ENCODE peak calls at places on chromosomes 7 and 10, in nine cellular contexts. One of them, this sample, is unnamed.

GRCh38 chr10:82574081-82574480 is 699.1 kb downstream of the NRG3 start:
- DNase-seq in fibroblast of the aortic adventitia: no peak
- DNase-seq in tibial artery: no peak
- DNase-seq in fibroblast of mammary gland: no peak
- DNase-seq in pancreas: no peak
- DNase-seq in choroid plexus epithelial cell: no peak
- DNase-seq in astrocyte of the cerebellum: no peak
- DNase-seq in A549: no peak
- DNase-seq in neuronal stem cell: no peak
- DNase-seq in this sample: no peak

GRCh38 chr10:58643029-58643428 is 130.4 kb downstream of the BICC1 start:
- DNase-seq in fibroblast of the aortic adventitia: no peak
- DNase-seq in tibial artery: no peak
- DNase-seq in fibroblast of mammary gland: no peak
- DNase-seq in pancreas: no peak
- DNase-seq in choroid plexus epithelial cell: no peak
- DNase-seq in astrocyte of the cerebellum: no peak
- DNase-seq in A549: no peak
- DNase-seq in neuronal stem cell: no peak
- DNase-seq in this sample: no peak

GRCh38 chr10:77637474-77637985 is at the start of gene KCNMA1:
- DNase-seq in fibroblast of the aortic adventitia: no peak
- DNase-seq in tibial artery: peak
- DNase-seq in fibroblast of mammary gland: no peak
- DNase-seq in pancreas: peak
- DNase-seq in choroid plexus epithelial cell: no peak
- DNase-seq in astrocyte of the cerebellum: no peak
- DNase-seq in A549: peak
- DNase-seq in neuronal stem cell: no peak
- DNase-seq in this sample: no peak

GRCh38 chr7:98945852-98946251 is 67.5 kb downstream of the TRRAP start:
- DNase-seq in fibroblast of the aortic adventitia: no peak
- DNase-seq in tibial artery: no peak
- DNase-seq in fibroblast of mammary gland: no peak
- DNase-seq in pancreas: no peak
- DNase-seq in choroid plexus epithelial cell: no peak
- DNase-seq in astrocyte of the cerebellum: no peak
- DNase-seq in A549: no peak
- DNase-seq in neuronal stem cell: no peak
- DNase-seq in this sample: no peak

GRCh38 chr7:74032191-74032490 is 4.2 kb downstream of the ELN start:
- DNase-seq in fibroblast of the aortic adventitia: peak
- DNase-seq in tibial artery: peak
- DNase-seq in fibroblast of mammary gland: peak
- DNase-seq in pancreas: no peak
- DNase-seq in choroid plexus epithelial cell: peak
- DNase-seq in astrocyte of the cerebellum: peak
- DNase-seq in A549: no peak
- DNase-seq in neuronal stem cell: no peak
- DNase-seq in this sample: no peak

GRCh38 chr10:33114451-33114944 is 156.5 kb upstream of the ITGB1 start:
- DNase-seq in fibroblast of the aortic adventitia: peak
- DNase-seq in tibial artery: no peak
- DNase-seq in fibroblast of mammary gland: peak
- DNase-seq in pancreas: no peak
- DNase-seq in choroid plexus epithelial cell: peak
- DNase-seq in astrocyte of the cerebellum: no peak
- DNase-seq in A549: no peak
- DNase-seq in neuronal stem cell: no peak
- DNase-seq in this sample: no peak

GRCh38 chr7:16235152-16235526 is 186.2 kb downstream of the CRPPA start:
- DNase-seq in fibroblast of the aortic adventitia: no peak
- DNase-seq in tibial artery: no peak
- DNase-seq in fibroblast of mammary gland: no peak
- DNase-seq in pancreas: no peak
- DNase-seq in choroid plexus epithelial cell: no peak
- DNase-seq in astrocyte of the cerebellum: no peak
- DNase-seq in A549: no peak
- DNase-seq in neuronal stem cell: no peak
- DNase-seq in this sample: no peak

GRCh38 chr10:33099748-33100147 is 141.7 kb upstream of the ITGB1 start:
- DNase-seq in fibroblast of the aortic adventitia: peak
- DNase-seq in tibial artery: no peak
- DNase-seq in fibroblast of mammary gland: peak
- DNase-seq in pancreas: no peak
- DNase-seq in choroid plexus epithelial cell: peak
- DNase-seq in astrocyte of the cerebellum: no peak
- DNase-seq in A549: no peak
- DNase-seq in neuronal stem cell: no peak
- DNase-seq in this sample: no peak

GRCh38 chr7:40354736-40355135 is 219.9 kb downstream of the SUGCT start:
- DNase-seq in fibroblast of the aortic adventitia: no peak
- DNase-seq in tibial artery: no peak
- DNase-seq in fibroblast of mammary gland: no peak
- DNase-seq in pancreas: no peak
- DNase-seq in choroid plexus epithelial cell: no peak
- DNase-seq in astrocyte of the cerebellum: no peak
- DNase-seq in A549: no peak
- DNase-seq in neuronal stem cell: no peak
- DNase-seq in this sample: no peak

GRCh38 chr7:45421096-45421495 is 153.1 kb upstream of the ADCY1 start:
- DNase-seq in fibroblast of the aortic adventitia: peak
- DNase-seq in tibial artery: no peak
- DNase-seq in fibroblast of mammary gland: peak
- DNase-seq in pancreas: no peak
- DNase-seq in choroid plexus epithelial cell: peak
- DNase-seq in astrocyte of the cerebellum: no peak
- DNase-seq in A549: no peak
- DNase-seq in neuronal stem cell: no peak
- DNase-seq in this sample: no peak

GRCh38 chr10:124296813-124297788 is 121.6 kb downstream of the OAT start:
- DNase-seq in fibroblast of the aortic adventitia: no peak
- DNase-seq in tibial artery: no peak
- DNase-seq in fibroblast of mammary gland: no peak
- DNase-seq in pancreas: no peak
- DNase-seq in choroid plexus epithelial cell: no peak
- DNase-seq in astrocyte of the cerebellum: no peak
- DNase-seq in A549: no peak
- DNase-seq in neuronal stem cell: no peak
- DNase-seq in this sample: no peak

GRCh38 chr7:47795631-47796030 is 152.6 kb downstream of the PKD1L1 start:
- DNase-seq in fibroblast of the aortic adventitia: peak
- DNase-seq in tibial artery: no peak
- DNase-seq in fibroblast of mammary gland: peak
- DNase-seq in pancreas: no peak
- DNase-seq in choroid plexus epithelial cell: peak
- DNase-seq in astrocyte of the cerebellum: peak
- DNase-seq in A549: no peak
- DNase-seq in neuronal stem cell: no peak
- DNase-seq in this sample: no peak

GRCh38 chr10:14578060-14578952 is 196.4 kb downstream of the FAM107B start:
- DNase-seq in fibroblast of the aortic adventitia: peak
- DNase-seq in tibial artery: peak
- DNase-seq in fibroblast of mammary gland: no peak
- DNase-seq in pancreas: no peak
- DNase-seq in choroid plexus epithelial cell: peak
- DNase-seq in astrocyte of the cerebellum: no peak
- DNase-seq in A549: no peak
- DNase-seq in neuronal stem cell: no peak
- DNase-seq in this sample: no peak
- H3K4me3 ChIP-seq in fibroblast of the aortic adventitia: no peak
- H3K4me3 ChIP-seq in tibial artery: peak
- H3K4me3 ChIP-seq in fibroblast of mammary gland: no peak
- H3K4me3 ChIP-seq in pancreas: peak
- H3K4me3 ChIP-seq in choroid plexus epithelial cell: peak
- H3K4me3 ChIP-seq in astrocyte of the cerebellum: no peak
- H3K4me3 ChIP-seq in A549: peak
- H3K4me3 ChIP-seq in neuronal stem cell: no peak
- H3K4me3 ChIP-seq in this sample: no peak

DNA sequence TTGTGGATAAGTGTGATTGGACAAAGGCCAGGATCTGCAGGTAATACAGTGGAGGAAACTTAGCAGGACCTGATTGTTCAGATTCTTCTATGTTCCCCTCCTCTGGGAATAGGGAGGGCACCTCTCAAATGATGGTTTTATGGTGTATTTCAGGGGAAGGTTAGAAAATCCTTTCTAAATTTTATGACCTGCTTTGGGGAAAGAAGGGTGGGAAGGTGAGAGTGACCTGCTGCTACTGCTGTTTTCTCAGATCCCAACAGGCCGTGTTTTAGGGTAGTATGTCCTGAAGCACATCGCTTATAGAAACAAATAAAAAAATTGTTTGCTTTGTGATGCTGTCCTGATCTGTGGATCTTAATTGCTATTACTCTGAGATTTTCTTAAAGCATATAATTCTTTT is 404.1 kb upstream of the GALNT17 start:
- DNase-seq in fibroblast of the aortic adventitia: no peak
- DNase-seq in tibial artery: no peak
- DNase-seq in fibroblast of mammary gland: no peak
- DNase-seq in pancreas: no peak
- DNase-seq in choroid plexus epithelial cell: no peak
- DNase-seq in astrocyte of the cerebellum: no peak
- DNase-seq in A549: no peak
- DNase-seq in neuronal stem cell: no peak
- DNase-seq in this sample: no peak
- H3K4me3 ChIP-seq in fibroblast of the aortic adventitia: no peak
- H3K4me3 ChIP-seq in tibial artery: no peak
- H3K4me3 ChIP-seq in fibroblast of mammary gland: no peak
- H3K4me3 ChIP-seq in pancreas: no peak
- H3K4me3 ChIP-seq in choroid plexus epithelial cell: no peak
- H3K4me3 ChIP-seq in astrocyte of the cerebellum: no peak
- H3K4me3 ChIP-seq in A549: no peak
- H3K4me3 ChIP-seq in neuronal stem cell: no peak
- H3K4me3 ChIP-seq in this sample: no peak

GRCh38 chr7:29077181-29077580 is 69.2 kb downstream of the CPVL start:
- DNase-seq in fibroblast of the aortic adventitia: no peak
- DNase-seq in tibial artery: no peak
- DNase-seq in fibroblast of mammary gland: no peak
- DNase-seq in pancreas: no peak
- DNase-seq in choroid plexus epithelial cell: no peak
- DNase-seq in astrocyte of the cerebellum: no peak
- DNase-seq in A549: no peak
- DNase-seq in neuronal stem cell: no peak
- DNase-seq in this sample: no peak
- H3K4me3 ChIP-seq in fibroblast of the aortic adventitia: no peak
- H3K4me3 ChIP-seq in tibial artery: no peak
- H3K4me3 ChIP-seq in fibroblast of mammary gland: no peak
- H3K4me3 ChIP-seq in pancreas: no peak
- H3K4me3 ChIP-seq in choroid plexus epithelial cell: no peak
- H3K4me3 ChIP-seq in astrocyte of the cerebellum: no peak
- H3K4me3 ChIP-seq in A549: no peak
- H3K4me3 ChIP-seq in neuronal stem cell: no peak
- H3K4me3 ChIP-seq in this sample: no peak

DNA sequence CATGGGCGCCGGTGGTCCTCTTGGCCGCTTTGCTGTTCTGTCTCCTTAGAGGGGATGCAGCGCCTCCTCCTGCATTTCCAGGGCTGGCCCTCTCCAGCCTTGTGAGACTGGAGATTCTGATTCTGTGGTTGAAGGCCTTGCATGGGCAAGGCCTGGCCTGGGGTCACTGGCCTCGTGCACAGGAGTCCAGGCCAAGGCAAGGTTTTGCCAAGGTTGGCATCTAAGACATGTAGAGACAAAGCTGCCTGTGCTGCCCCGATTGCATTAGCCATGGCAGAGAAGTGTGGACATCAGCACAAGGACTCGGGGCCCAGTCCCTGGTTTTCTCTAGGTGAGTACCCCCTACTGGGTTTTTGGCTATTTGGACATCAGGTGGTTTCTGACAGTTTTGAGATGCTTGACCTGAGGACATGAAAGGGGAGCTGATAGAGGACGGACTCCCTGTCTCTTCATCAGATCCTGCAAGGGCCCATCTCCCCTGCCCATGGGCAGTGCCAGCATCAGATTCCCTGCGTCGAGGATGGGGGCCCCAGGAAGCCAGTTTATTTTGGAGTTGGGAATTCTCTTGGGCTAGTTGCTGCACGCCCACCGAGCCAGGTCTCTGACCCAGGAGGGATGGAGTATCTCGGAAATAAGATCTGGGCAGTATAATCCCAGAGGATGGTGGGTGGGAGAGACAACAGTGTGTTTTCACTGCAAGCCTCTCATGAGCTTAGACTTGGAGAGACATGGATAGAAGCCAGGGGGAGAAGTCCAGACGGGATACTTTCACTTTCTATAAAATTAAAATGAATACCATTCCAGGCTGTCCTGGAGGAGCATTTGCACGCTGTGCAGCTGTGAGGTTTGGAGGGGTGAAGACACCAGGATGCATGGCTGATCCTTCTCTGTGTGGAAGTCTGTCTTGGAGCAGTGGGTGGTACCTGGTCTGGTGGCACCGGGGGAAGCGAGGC is 25.6 kb downstream of the DOCK1 start:
- DNase-seq in fibroblast of the aortic adventitia: peak
- DNase-seq in tibial artery: no peak
- DNase-seq in fibroblast of mammary gland: peak
- DNase-seq in pancreas: no peak
- DNase-seq in choroid plexus epithelial cell: peak
- DNase-seq in astrocyte of the cerebellum: peak
- DNase-seq in A549: no peak
- DNase-seq in neuronal stem cell: no peak
- DNase-seq in this sample: no peak
- H3K4me3 ChIP-seq in fibroblast of the aortic adventitia: peak
- H3K4me3 ChIP-seq in tibial artery: peak
- H3K4me3 ChIP-seq in fibroblast of mammary gland: no peak
- H3K4me3 ChIP-seq in pancreas: no peak
- H3K4me3 ChIP-seq in choroid plexus epithelial cell: peak
- H3K4me3 ChIP-seq in astrocyte of the cerebellum: no peak
- H3K4me3 ChIP-seq in A549: no peak
- H3K4me3 ChIP-seq in neuronal stem cell: no peak
- H3K4me3 ChIP-seq in this sample: no peak

GRCh38 chr7:130960208-130960988 is 226.4 kb upstream of the KLF14 start:
- DNase-seq in fibroblast of the aortic adventitia: peak
- DNase-seq in tibial artery: no peak
- DNase-seq in fibroblast of mammary gland: peak
- DNase-seq in pancreas: no peak
- DNase-seq in choroid plexus epithelial cell: peak
- DNase-seq in astrocyte of the cerebellum: peak
- DNase-seq in A549: peak
- DNase-seq in neuronal stem cell: no peak
- DNase-seq in this sample: no peak
- H3K4me3 ChIP-seq in fibroblast of the aortic adventitia: peak
- H3K4me3 ChIP-seq in tibial artery: no peak
- H3K4me3 ChIP-seq in fibroblast of mammary gland: peak
- H3K4me3 ChIP-seq in pancreas: no peak
- H3K4me3 ChIP-seq in choroid plexus epithelial cell: peak
- H3K4me3 ChIP-seq in astrocyte of the cerebellum: peak
- H3K4me3 ChIP-seq in A549: peak
- H3K4me3 ChIP-seq in neuronal stem cell: no peak
- H3K4me3 ChIP-seq in this sample: no peak